ENCODE peak calls at places on chromosomes 11 and 22, in five cellular contexts. I, Q, Y, F and P are unnamed samples.

GRCh38 chr11:88487646-88488045 is 150.1 kb upstream of the CTSC start:
- DNase-seq in F (no peak), I (no peak), Q (no peak), Y (no peak), P (no peak)

GRCh38 chr11:2298131-2298794 is 3.5 kb downstream of the C11orf21 start:
- DNase-seq in Q (no peak), F (no peak), I (no peak), Y (no peak), P (no peak)

GRCh38 chr22:45344339-45344738 is 34.6 kb downstream of the FAM118A start:
- DNase-seq in F (no peak), I (no peak), Y (no peak), Q (peak), P (no peak)

GRCh38 chr11:75230621-75231020 is 10.0 kb upstream of the TPBGL start:
- DNase-seq in F (no peak), I (no peak), Y (no peak), Q (no peak), P (no peak)

GRCh38 chr11:36868380-36868779 is 270.3 kb upstream of the RAG2 start:
- DNase-seq in I (peak), Q (no peak), Y (no peak), F (no peak), P (no peak)

GRCh38 chr22:21755855-21756284 is 20.3 kb upstream of the YPEL1 start:
- DNase-seq in F (peak), Y (peak), Q (peak), I (peak), P (peak)

GRCh38 chr11:33044281-33044680 is 4.9 kb downstream of the TCP11L1 start:
- DNase-seq in I (peak), Y (no peak), Q (no peak), F (no peak), P (no peak)

GRCh38 chr11:2570211-2570811 is 125.5 kb downstream of the KCNQ1 start:
- DNase-seq in Y (no peak), I (no peak), Q (no peak), F (no peak), P (no peak)

GRCh38 chr11:124861670-124862069 is 3.6 kb upstream of the ROBO3 start:
- DNase-seq in Y (no peak), Q (no peak), I (no peak), F (no peak), P (no peak)

GRCh38 chr22:41193829-41194228 is 11.3 kb upstream of the L3MBTL2 start:
- DNase-seq in F (no peak), Y (no peak), Q (no peak), I (no peak), P (no peak)

GRCh38 chr22:37185646-37186227 is 2.3 kb downstream of the C1QTNF6 start:
- DNase-seq in F (no peak), Y (no peak), I (no peak), Q (no peak), P (no peak)

GRCh38 chr11:77510095-77510494 is 36.2 kb upstream of the PAK1 start:
- DNase-seq in F (no peak), Q (no peak), Y (no peak), I (peak), P (no peak)

GRCh38 chr11:69598147-69598546 is 42.8 kb upstream of the CCND1 start:
- DNase-seq in I (no peak), Y (no peak), F (no peak), Q (no peak), P (no peak)

GRCh38 chr11:49851971-49852389 is 100.2 kb upstream of the OR4C13 start:
- DNase-seq in Y (no peak), Q (no peak), F (no peak), I (no peak), P (no peak)

GRCh38 chr11:3091081-3091845 is 34.0 kb upstream of the CARS1 start:
- DNase-seq in I (no peak), F (no peak), Y (no peak), Q (no peak), P (no peak)

GRCh38 chr11:104873252-104873651 is 25.0 kb downstream of the CASP12 start:
- DNase-seq in I (no peak), Y (no peak), F (no peak), Q (no peak), P (no peak)

GRCh38 chr11:96426356-96427103 is 36.7 kb downstream of the JRKL start:
- DNase-seq in Y (peak), F (no peak), I (peak), Q (peak), P (no peak)

GRCh38 chr11:104823638-104824037 is 74.6 kb downstream of the CASP12 start:
- DNase-seq in Y (no peak), Q (no peak), I (no peak), F (no peak), P (no peak)

DNA sequence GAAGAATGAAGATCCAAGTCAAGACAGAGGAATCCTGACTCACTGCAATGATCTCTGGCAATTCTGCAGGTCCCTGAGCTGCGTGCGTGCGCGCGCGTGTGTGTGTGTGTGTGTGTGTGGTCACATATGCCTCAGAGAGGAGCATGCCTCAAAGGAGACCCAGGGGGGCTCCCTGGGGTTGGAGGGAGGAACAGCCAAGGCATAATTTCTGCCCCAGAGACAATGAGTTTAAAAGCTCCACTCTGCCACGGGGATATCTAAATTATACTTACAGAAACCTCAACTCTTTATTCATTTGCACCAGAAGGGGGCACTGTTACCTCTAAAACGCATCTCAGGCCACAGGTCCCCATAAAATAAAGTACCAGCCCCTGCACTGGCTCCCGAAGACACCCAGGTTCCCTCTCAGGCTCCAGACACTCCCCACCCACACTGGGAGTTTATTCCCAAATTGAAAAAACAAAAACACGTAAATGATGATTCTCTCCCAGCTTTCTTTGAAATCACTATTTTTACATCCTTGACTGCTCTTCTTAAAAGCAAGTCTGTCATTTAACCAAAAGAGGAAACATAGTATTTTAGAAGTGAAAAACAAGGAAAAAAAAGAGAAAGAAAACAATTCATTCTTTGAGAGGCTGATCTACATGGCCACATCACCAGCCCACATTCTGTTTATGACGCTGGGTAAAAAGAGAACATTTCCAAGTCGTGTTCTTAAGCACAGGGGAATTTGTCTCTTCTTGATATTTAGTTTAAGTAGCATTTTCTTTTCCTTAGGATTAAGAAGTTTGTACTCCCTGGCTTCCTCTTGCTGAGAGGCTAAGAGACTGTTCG is 400.9 kb downstream of the LARGE1 start:
- DNase-seq in I (no peak), F (peak), Y (no peak), Q (peak), P (peak)
- H3K4me3 ChIP-seq in I (no peak), F (no peak), Y (no peak), Q (peak), P (no peak)

GRCh38 chr11:72671144-72672099 is 2.8 kb downstream of the PDE2A start:
- DNase-seq in I (no peak), F (no peak), Q (no peak), Y (no peak), P (no peak)

GRCh38 chr11:72673943-72674828 is at the start of gene PDE2A:
- DNase-seq in F (no peak), Q (no peak), I (no peak), Y (no peak), P (no peak)

GRCh38 chr11:72672839-72673238 is 1.4 kb downstream of the PDE2A start:
- DNase-seq in Q (no peak), Y (no peak), I (no peak), F (no peak), P (no peak)

GRCh38 chr11:72675221-72675620 is 999 bp upstream of the PDE2A start:
- DNase-seq in Q (no peak), I (no peak), F (no peak), Y (no peak), P (no peak)

DNA sequence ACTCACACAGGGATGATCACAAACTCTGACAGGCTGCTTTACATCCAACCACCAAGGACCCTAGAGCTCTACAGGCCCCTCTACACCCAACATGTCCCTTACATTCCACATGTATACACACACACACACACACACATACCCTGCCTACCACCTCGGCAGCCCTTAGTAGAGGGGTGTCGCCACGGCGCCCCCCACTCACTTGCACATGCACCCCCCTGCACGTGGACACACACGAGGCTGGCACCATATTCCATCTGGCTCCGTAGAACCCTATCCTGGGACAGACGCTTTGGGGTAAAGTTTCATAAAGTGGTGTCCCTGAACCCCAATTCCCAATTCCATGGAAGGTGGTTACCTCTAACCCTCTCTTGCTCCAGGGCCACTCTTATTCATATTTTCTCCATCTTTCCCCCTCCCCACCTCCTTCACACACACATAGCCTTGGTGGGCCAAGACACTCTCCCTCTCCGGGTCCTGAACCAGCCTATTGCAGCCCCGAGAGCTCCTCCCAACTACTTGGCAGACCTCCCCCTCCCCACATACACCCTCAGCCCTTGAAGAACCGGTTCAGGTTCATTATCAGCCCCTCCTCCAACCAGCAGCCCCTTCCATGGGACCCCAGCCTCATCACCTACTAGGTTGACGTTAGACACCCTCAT is 809 bp downstream of the PDE2A start:
- DNase-seq in Y (no peak), Q (no peak), I (no peak), F (no peak), P (no peak)
- H3K4me3 ChIP-seq in Y (no peak), Q (no peak), I (no peak), F (no peak), P (no peak)

DNA sequence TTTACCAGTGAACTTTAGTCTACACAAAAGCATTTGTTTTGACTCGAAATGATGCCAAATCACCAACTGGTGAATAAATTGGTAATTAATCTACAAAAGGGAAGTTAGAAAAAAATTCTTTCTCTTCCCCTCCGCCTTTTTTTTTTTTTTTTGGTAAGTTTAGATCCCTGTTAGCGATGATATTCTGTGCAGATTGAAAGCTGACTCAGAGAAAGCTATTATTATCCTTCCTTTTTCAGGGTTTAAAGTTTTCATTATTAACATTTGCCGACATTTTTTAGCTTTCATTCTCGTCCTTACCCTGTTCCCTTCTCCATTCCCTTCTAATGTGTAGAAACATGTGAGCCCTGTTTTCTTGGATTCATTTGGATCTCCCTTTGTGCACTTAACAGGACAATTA is 16.8 kb upstream of the NUP160 start:
- DNase-seq in Y (no peak), I (no peak), Q (peak), F (no peak), P (no peak)
- H3K4me3 ChIP-seq in Y (no peak), I (no peak), Q (peak), F (no peak), P (peak)

GRCh38 chr11:456533-456932 is 6.5 kb downstream of the PTDSS2 start:
- DNase-seq in Q (no peak), Y (no peak), F (no peak), I (no peak), P (no peak)
- H3K4me3 ChIP-seq in Q (no peak), Y (no peak), F (no peak), I (no peak), P (no peak)

GRCh38 chr11:111974451-111974850 is 37.3 kb downstream of the DIXDC1 start:
- DNase-seq in I (no peak), Y (no peak), F (no peak), Q (no peak), P (no peak)

GRCh38 chr11:111976614-111977140 is 39.5 kb downstream of the DIXDC1 start:
- DNase-seq in Q (peak), F (no peak), I (peak), Y (no peak), P (no peak)

GRCh38 chr11:111977141-111978027 is 40.2 kb downstream of the DIXDC1 start:
- DNase-seq in F (no peak), Y (no peak), I (peak), Q (peak), P (no peak)

GRCh38 chr11:111976119-111976518 is 39.0 kb downstream of the DIXDC1 start:
- DNase-seq in F (no peak), Y (no peak), I (no peak), Q (no peak), P (no peak)

DNA sequence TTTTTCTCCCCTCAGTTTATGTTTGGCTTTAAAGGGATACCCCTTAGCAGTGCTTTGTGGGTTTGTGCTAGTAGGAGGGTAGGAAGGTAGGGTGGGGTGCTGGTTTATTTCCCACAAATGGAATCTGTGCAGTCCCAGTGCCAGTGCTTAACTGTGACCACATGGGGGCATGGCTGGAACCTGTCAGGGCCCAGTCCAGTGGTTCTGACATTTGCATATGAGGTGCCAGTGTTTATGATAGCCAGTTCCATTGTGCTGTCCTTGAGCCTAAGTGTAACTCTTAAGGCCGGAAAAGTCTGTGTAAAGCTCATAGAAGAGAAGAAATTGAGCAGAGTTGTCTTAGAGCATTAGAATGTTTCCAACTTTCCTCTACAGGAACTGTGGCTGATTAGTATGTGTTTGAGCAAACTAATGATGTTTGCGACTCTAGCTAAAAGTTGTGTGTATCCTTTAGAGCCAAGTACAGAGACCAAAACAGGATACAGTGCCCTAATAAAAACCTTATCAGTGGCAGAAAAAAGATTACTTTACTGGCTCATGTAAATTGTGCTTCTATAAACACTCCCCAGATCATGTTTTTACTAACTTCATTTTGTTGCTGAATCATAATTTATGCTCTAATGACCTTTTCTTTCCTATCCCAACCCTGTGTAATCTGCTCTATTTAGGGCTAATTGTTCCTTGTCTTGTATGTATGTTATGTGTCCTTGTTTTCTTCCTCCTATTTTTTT is 38.1 kb downstream of the DIXDC1 start:
- DNase-seq in F (no peak), Q (peak), Y (no peak), I (no peak), P (no peak)
- H3K4me3 ChIP-seq in F (no peak), Q (no peak), Y (no peak), I (no peak), P (no peak)

GRCh38 chr22:20430641-20431519 is 6.7 kb downstream of the SCARF2 start:
- DNase-seq in I (peak), Q (no peak), Y (no peak), F (no peak), P (no peak)
- H3K4me3 ChIP-seq in I (peak), Q (no peak), Y (no peak), F (no peak), P (no peak)

GRCh38 chr11:27372159-27372558 is 9.1 kb upstream of the CCDC34 start:
- DNase-seq in Q (no peak), I (no peak), F (no peak), Y (no peak), P (no peak)

GRCh38 chr11:27373392-27373791 is 10.4 kb upstream of the CCDC34 start:
- DNase-seq in Y (no peak), F (no peak), Q (no peak), I (no peak), P (no peak)

GRCh38 chr11:27367881-27368280 is 4.9 kb upstream of the CCDC34 start:
- DNase-seq in Y (no peak), F (no peak), Q (no peak), I (no peak), P (no peak)

GRCh38 chr11:27371490-27371889 is 8.5 kb upstream of the CCDC34 start:
- DNase-seq in Q (no peak), I (no peak), F (no peak), Y (no peak), P (no peak)

DNA sequence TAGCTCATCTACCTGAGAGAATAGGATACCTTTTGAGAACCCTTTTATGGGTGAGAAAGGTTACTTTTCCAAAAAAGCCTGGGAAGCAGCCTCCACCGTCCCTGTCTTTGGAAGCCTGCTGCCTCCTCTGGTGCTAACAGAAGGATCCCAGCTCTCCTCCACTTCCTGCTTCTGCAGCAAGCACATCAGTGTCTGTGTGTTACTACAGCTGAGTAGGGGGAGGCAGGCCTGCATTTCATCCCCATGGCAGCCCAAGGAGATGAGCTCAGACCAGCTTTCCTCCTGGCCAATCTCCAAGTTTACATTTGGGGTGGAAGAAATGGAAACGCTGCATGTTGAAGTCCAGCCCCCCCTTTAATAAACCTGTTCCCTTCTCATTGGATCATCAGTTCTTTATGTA is 7.4 kb upstream of the CCDC34 start:
- DNase-seq in Q (no peak), I (no peak), Y (peak), F (no peak), P (no peak)
- H3K4me3 ChIP-seq in Q (no peak), I (no peak), Y (no peak), F (no peak), P (no peak)

GRCh38 chr22:24112188-24112587 is 69.1 kb upstream of the SUSD2 start:
- DNase-seq in I (peak), Q (no peak), Y (no peak), F (no peak), P (no peak)
- H3K4me3 ChIP-seq in I (no peak), Q (no peak), Y (no peak), F (no peak), P (no peak)